ENCODE peak calls at places on chromosomes 1 and 21, in six cellular contexts. J is left ventricle myocardium inferior; U is PC-3; E is CD4-positive, alpha-beta T cell; X is tibial artery; P is right atrium auricular region. F is an unnamed sample.

GRCh38 chr1:234887026-234887910 is 241.4 kb downstream of the TOMM20 start:
- DNase-seq in J (peak), U (no peak), E (no peak), X (peak), P (peak), F (no peak)

GRCh38 chr1:244165021-244165420 is 113.9 kb downstream of the ZBTB18 start:
- DNase-seq in J (no peak), U (no peak), E (no peak), X (no peak), P (no peak), F (no peak)

GRCh38 chr1:75641325-75641724 is 30.4 kb upstream of the SLC44A5 start:
- DNase-seq in J (no peak), U (no peak), E (no peak), X (no peak), P (no peak), F (no peak)

GRCh38 chr1:151327223-151327902 is at the start of gene PI4KB:
- DNase-seq in J (peak), U (peak), E (peak), X (peak), P (peak), F (peak)

GRCh38 chr1:41611068-41611931 is 126.8 kb upstream of the EDN2 start:
- DNase-seq in J (no peak), U (no peak), E (no peak), X (no peak), P (no peak), F (no peak)

GRCh38 chr1:60865146-60865545 is 217.2 kb upstream of the NFIA start:
- DNase-seq in J (no peak), U (no peak), E (no peak), X (no peak), P (no peak), F (no peak)

GRCh38 chr1:172833956-172834355 is 175.1 kb downstream of the FASLG start:
- DNase-seq in J (no peak), U (no peak), E (no peak), X (no peak), P (no peak), F (no peak)

GRCh38 chr1:41698916-41699860 is 214.7 kb upstream of the EDN2 start:
- DNase-seq in J (no peak), U (no peak), E (no peak), X (no peak), P (no peak), F (peak)

GRCh38 chr1:41804176-41804575 is 114.5 kb downstream of the HIVEP3 start:
- DNase-seq in J (no peak), U (no peak), E (peak), X (no peak), P (no peak), F (no peak)

GRCh38 chr1:56625823-56626222 is 19.3 kb upstream of the PRKAA2 start:
- DNase-seq in J (no peak), U (no peak), E (no peak), X (no peak), P (no peak), F (no peak)

GRCh38 chr1:46010611-46011010 is 121.8 kb downstream of the PIK3R3 start:
- DNase-seq in J (no peak), U (no peak), E (no peak), X (no peak), P (no peak), F (no peak)

GRCh38 chr21:22791376-22791775 is 1793.2 kb downstream of the NCAM2 start:
- DNase-seq in J (no peak), U (no peak), E (no peak), X (no peak), P (no peak), F (no peak)

GRCh38 chr1:165678509-165678908 is 19.9 kb downstream of the ALDH9A1 start:
- DNase-seq in J (no peak), U (no peak), E (no peak), X (no peak), P (no peak), F (no peak)

GRCh38 chr1:84062496-84062895 is 63.6 kb upstream of the TTLL7 start:
- DNase-seq in J (no peak), U (no peak), E (no peak), X (no peak), P (no peak), F (no peak)

GRCh38 chr21:42160111-42160949 is 58.6 kb upstream of the ABCG1 start:
- DNase-seq in J (no peak), U (no peak), E (peak), X (no peak), P (no peak), F (no peak)

GRCh38 chr1:4771267-4771666 is 116.9 kb downstream of the AJAP1 start:
- DNase-seq in J (no peak), U (no peak), E (no peak), X (no peak), P (no peak), F (no peak)

GRCh38 chr1:38173157-38173831 is 126.7 kb upstream of the POU3F1 start:
- DNase-seq in J (no peak), U (no peak), E (no peak), X (no peak), P (no peak), F (no peak)

GRCh38 chr1:246748867-246749266 is 24.7 kb downstream of the SCCPDH start:
- DNase-seq in J (no peak), U (peak), E (no peak), X (no peak), P (no peak), F (no peak)

GRCh38 chr1:243598433-243598832 is 251.6 kb downstream of the AKT3 start:
- DNase-seq in J (no peak), U (peak), E (no peak), X (no peak), P (no peak), F (no peak)

DNA sequence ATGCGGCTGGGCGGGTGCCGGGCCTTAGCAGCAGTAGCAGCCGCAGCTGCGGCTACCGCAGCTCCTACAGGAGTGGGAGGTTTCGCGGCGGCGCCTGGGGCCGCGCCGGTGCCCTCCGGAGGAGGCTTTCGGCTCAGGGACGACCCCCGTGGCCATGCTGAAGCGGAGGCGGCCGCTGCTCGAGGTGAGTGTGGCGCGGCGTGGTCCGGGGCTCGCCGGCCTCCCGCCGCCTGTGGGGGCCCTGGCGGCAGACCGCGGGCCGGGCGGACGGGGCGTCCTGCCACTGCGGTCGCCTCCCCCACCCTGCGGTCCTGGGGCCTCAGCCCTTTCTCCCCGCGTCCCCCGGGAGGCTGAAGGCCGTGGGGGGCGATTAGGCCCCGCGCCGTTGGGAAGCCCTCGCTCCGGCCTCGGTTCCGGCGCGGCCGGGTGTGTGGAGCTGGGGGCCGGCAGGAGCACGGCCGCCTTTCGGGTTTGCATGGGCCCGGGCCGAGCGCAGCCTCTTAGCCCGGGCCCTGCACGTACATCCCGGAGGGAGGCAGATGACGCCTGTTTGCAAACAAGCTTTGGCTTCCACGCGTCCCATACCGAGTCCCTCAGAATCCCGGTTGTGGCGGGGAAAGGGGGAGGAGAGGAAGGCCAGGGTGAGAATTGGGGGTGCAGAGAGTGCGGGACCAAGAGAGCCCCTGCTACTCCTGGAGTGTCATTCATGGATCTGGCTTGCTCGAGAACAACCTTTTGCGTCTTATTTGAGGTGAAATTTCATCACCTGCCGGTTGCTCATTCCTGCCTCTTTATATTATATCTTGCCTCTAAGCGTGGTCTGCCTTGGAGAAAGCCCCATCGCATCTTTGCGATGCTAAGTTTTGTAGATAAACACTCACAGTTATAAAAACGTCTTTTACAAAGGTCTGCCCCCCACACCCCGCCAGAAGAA is 598 bp downstream of the ZFYVE9 start:
- DNase-seq in J (peak), U (peak), E (peak), X (peak), P (peak), F (no peak)
- TF ChIP-seq CTCF in J (peak), U (peak), E (no peak), X (no peak), P (peak), F (no peak)

DNA sequence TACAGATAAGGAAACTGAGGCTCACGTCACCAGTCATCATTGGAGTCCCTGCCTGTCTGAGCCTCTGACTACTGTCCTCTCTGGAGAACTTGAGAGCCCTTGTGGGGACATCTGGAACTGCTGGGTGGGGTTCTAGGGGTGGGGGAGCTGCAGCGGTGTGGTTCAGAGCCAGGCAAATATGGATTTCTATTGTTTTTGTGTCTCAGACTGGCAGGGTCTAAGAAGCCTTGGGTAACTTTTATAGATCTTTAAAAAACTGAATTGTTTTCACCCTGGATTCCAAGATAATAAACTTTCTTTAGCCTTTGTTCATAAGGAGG is 46.9 kb downstream of the IER5 start:
- DNase-seq in J (no peak), U (peak), E (no peak), X (no peak), P (no peak), F (no peak)
- TF ChIP-seq CTCF in J (peak), U (peak), E (no peak), X (peak), P (peak), F (no peak)

GRCh38 chr1:93746423-93746822 is 64.8 kb upstream of the BCAR3 start:
- DNase-seq in J (no peak), U (no peak), E (no peak), X (no peak), P (no peak), F (no peak)

GRCh38 chr1:93751391-93752250 is 70.0 kb upstream of the BCAR3 start:
- DNase-seq in J (peak), U (no peak), E (no peak), X (no peak), P (no peak), F (no peak)

GRCh38 chr1:93749487-93749886 is 67.8 kb upstream of the BCAR3 start:
- DNase-seq in J (no peak), U (peak), E (no peak), X (no peak), P (no peak), F (no peak)

GRCh38 chr1:93750946-93751345 is 69.3 kb upstream of the BCAR3 start:
- DNase-seq in J (no peak), U (no peak), E (no peak), X (no peak), P (no peak), F (no peak)

GRCh38 chr1:93749894-93750301 is 68.3 kb upstream of the BCAR3 start:
- DNase-seq in J (no peak), U (peak), E (no peak), X (no peak), P (no peak), F (no peak)
- TF ChIP-seq CTCF in J (no peak), U (peak), E (no peak), X (no peak), P (no peak), F (no peak)

GRCh38 chr1:157166581-157166980 is 28.4 kb upstream of the ETV3 start:
- DNase-seq in J (no peak), U (no peak), E (no peak), X (no peak), P (no peak), F (no peak)

GRCh38 chr1:157173900-157174410 is 35.8 kb upstream of the ETV3 start:
- DNase-seq in J (no peak), U (no peak), E (no peak), X (no peak), P (no peak), F (no peak)

GRCh38 chr1:157167437-157167836 is 29.2 kb upstream of the ETV3 start:
- DNase-seq in J (no peak), U (no peak), E (no peak), X (no peak), P (no peak), F (no peak)

GRCh38 chr1:157168015-157168414 is 29.8 kb upstream of the ETV3 start:
- DNase-seq in J (no peak), U (no peak), E (no peak), X (no peak), P (no peak), F (no peak)

DNA sequence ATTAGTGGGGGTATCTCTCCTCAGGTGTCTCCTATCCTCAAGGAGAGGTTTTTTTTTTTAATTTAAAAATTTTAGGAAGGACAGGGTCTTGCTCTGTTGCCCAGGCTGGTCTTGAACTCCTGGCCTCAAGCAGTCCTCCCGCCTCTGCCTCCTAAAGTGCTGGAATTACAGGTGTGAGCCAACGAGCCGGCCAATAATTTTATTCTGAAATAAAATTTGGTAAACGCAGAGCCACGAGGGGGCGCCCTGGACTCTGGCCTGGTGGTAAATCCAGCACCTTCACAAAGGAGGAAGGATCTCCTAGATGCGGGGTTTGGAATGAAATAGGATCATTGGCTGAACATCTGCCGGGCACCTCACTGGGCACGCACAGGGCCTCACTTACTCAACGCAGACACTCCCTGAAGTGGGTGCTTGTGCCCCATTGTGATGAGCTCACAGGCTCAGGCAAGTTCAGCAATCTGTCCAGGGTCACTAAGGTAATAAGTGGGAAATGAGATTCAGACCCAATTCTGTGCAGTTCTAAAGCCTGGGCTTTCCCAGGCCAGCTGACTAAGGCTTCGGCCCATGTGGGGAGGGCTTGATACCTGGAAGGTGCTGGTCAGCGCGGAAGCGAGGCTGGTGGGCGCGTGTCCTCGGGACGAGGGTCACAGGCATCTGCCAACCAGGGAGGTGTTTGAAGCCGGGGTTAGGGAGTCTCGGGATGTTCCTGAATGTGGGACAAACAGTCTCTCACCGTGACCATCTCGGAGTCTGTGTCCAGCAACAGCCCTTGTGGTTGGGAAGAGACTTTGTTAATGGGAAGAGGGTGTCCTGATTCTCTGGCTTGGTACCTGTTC is 32.7 kb upstream of the ETV3 start:
- DNase-seq in J (no peak), U (peak), E (peak), X (peak), P (no peak), F (no peak)
- TF ChIP-seq CTCF in J (peak), U (peak), E (peak), X (no peak), P (peak), F (peak)